ENCODE peak calls at places on chromosomes 6 and 20, in six cellular contexts. One of them, this sample, is unnamed.

GRCh38 chr6:27592481-27593199 is 119.7 kb upstream of the ZNF184 start:
- DNase-seq in body of pancreas: no peak
- DNase-seq in suprapubic skin: no peak
- DNase-seq in foreskin fibroblast: peak
- DNase-seq in transverse colon: no peak
- DNase-seq in PC-3: peak
- DNase-seq in this sample: no peak

GRCh38 chr20:36836591-36837329 is 39.2 kb upstream of the TLDC2 start:
- DNase-seq in body of pancreas: peak
- DNase-seq in suprapubic skin: no peak
- DNase-seq in foreskin fibroblast: peak
- DNase-seq in transverse colon: peak
- DNase-seq in PC-3: peak
- DNase-seq in this sample: no peak

GRCh38 chr6:169225131-169225576 is 28.5 kb downstream of the THBS2 start:
- DNase-seq in body of pancreas: no peak
- DNase-seq in suprapubic skin: peak
- DNase-seq in foreskin fibroblast: no peak
- DNase-seq in transverse colon: no peak
- DNase-seq in PC-3: no peak
- DNase-seq in this sample: no peak

GRCh38 chr6:6033858-6034257 is 27.1 kb upstream of the NRN1 start:
- DNase-seq in body of pancreas: no peak
- DNase-seq in suprapubic skin: no peak
- DNase-seq in foreskin fibroblast: no peak
- DNase-seq in transverse colon: no peak
- DNase-seq in PC-3: no peak
- DNase-seq in this sample: no peak

GRCh38 chr6:170152989-170153388 is 137.9 kb downstream of the DLL1 start:
- DNase-seq in body of pancreas: peak
- DNase-seq in suprapubic skin: peak
- DNase-seq in foreskin fibroblast: no peak
- DNase-seq in transverse colon: peak
- DNase-seq in PC-3: peak
- DNase-seq in this sample: no peak

GRCh38 chr20:53128024-53128423 is 155.9 kb downstream of the TSHZ2 start:
- DNase-seq in body of pancreas: no peak
- DNase-seq in suprapubic skin: no peak
- DNase-seq in foreskin fibroblast: no peak
- DNase-seq in transverse colon: no peak
- DNase-seq in PC-3: no peak
- DNase-seq in this sample: no peak

GRCh38 chr6:159680104-159680503 is 12.9 kb downstream of the SOD2 start:
- DNase-seq in body of pancreas: no peak
- DNase-seq in suprapubic skin: no peak
- DNase-seq in foreskin fibroblast: no peak
- DNase-seq in transverse colon: no peak
- DNase-seq in PC-3: no peak
- DNase-seq in this sample: no peak

GRCh38 chr6:149941583-149942460 is at the start of gene ULBP2:
- DNase-seq in body of pancreas: peak
- DNase-seq in suprapubic skin: peak
- DNase-seq in foreskin fibroblast: peak
- DNase-seq in transverse colon: peak
- DNase-seq in PC-3: peak
- DNase-seq in this sample: peak

GRCh38 chr6:146419576-146419975 is 124.1 kb upstream of the RAB32 start:
- DNase-seq in body of pancreas: no peak
- DNase-seq in suprapubic skin: no peak
- DNase-seq in foreskin fibroblast: no peak
- DNase-seq in transverse colon: no peak
- DNase-seq in PC-3: no peak
- DNase-seq in this sample: no peak

GRCh38 chr6:32113386-32114352 is 4.5 kb upstream of the TNXB start:
- DNase-seq in body of pancreas: peak
- DNase-seq in suprapubic skin: peak
- DNase-seq in foreskin fibroblast: peak
- DNase-seq in transverse colon: peak
- DNase-seq in PC-3: peak
- DNase-seq in this sample: peak

GRCh38 chr6:56517155-56517745 is 125.4 kb downstream of the DST start:
- DNase-seq in body of pancreas: no peak
- DNase-seq in suprapubic skin: no peak
- DNase-seq in foreskin fibroblast: peak
- DNase-seq in transverse colon: no peak
- DNase-seq in PC-3: no peak
- DNase-seq in this sample: no peak

GRCh38 chr20:32438331-32438858 is 80.3 kb downstream of the ASXL1 start:
- DNase-seq in body of pancreas: no peak
- DNase-seq in suprapubic skin: no peak
- DNase-seq in foreskin fibroblast: no peak
- DNase-seq in transverse colon: no peak
- DNase-seq in PC-3: no peak
- DNase-seq in this sample: no peak

GRCh38 chr6:131173680-131174079 is 38.4 kb downstream of the AKAP7 start:
- DNase-seq in body of pancreas: no peak
- DNase-seq in suprapubic skin: no peak
- DNase-seq in foreskin fibroblast: no peak
- DNase-seq in transverse colon: no peak
- DNase-seq in PC-3: no peak
- DNase-seq in this sample: no peak

GRCh38 chr20:48260370-48260769 is 475.1 kb upstream of the SULF2 start:
- DNase-seq in body of pancreas: no peak
- DNase-seq in suprapubic skin: no peak
- DNase-seq in foreskin fibroblast: no peak
- DNase-seq in transverse colon: no peak
- DNase-seq in PC-3: no peak
- DNase-seq in this sample: no peak

GRCh38 chr6:169971171-169971861 is 219.9 kb downstream of the ERMARD start:
- DNase-seq in body of pancreas: no peak
- DNase-seq in suprapubic skin: peak
- DNase-seq in foreskin fibroblast: no peak
- DNase-seq in transverse colon: peak
- DNase-seq in PC-3: no peak
- DNase-seq in this sample: no peak

GRCh38 chr6:115675443-115675842 is 385.2 kb downstream of the FRK start:
- DNase-seq in body of pancreas: no peak
- DNase-seq in suprapubic skin: no peak
- DNase-seq in foreskin fibroblast: no peak
- DNase-seq in transverse colon: no peak
- DNase-seq in PC-3: no peak
- DNase-seq in this sample: no peak

GRCh38 chr20:14712302-14712739 is 374.9 kb upstream of the FLRT3 start:
- DNase-seq in body of pancreas: peak
- DNase-seq in suprapubic skin: no peak
- DNase-seq in foreskin fibroblast: peak
- DNase-seq in transverse colon: no peak
- DNase-seq in PC-3: peak
- DNase-seq in this sample: no peak

GRCh38 chr20:14709439-14709838 is 372.0 kb upstream of the FLRT3 start:
- DNase-seq in body of pancreas: no peak
- DNase-seq in suprapubic skin: no peak
- DNase-seq in foreskin fibroblast: no peak
- DNase-seq in transverse colon: no peak
- DNase-seq in PC-3: peak
- DNase-seq in this sample: no peak

GRCh38 chr20:14707865-14708574 is 370.6 kb upstream of the FLRT3 start:
- DNase-seq in body of pancreas: no peak
- DNase-seq in suprapubic skin: no peak
- DNase-seq in foreskin fibroblast: no peak
- DNase-seq in transverse colon: no peak
- DNase-seq in PC-3: no peak
- DNase-seq in this sample: no peak

GRCh38 chr20:14710941-14711340 is 373.5 kb upstream of the FLRT3 start:
- DNase-seq in body of pancreas: no peak
- DNase-seq in suprapubic skin: no peak
- DNase-seq in foreskin fibroblast: no peak
- DNase-seq in transverse colon: no peak
- DNase-seq in PC-3: no peak
- DNase-seq in this sample: no peak

DNA sequence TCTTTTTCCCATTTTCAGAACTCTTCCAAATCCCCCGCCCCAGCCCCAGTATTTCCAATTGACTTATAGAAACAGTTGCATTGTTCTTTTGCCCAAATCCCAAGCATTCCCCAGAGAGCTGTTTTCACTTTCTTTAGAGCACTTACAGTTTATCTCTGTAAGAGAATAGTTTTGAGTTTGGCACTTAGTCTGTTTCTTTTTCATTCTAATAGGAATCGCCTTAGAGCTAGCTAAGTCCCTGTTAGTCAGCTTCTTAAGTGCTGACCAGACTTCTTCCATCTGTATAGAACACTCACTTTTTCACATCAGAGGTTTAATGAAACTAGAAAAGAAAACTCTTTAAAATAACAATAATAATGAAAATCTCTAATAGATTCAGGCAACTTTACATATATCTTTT is 374.3 kb upstream of the FLRT3 start:
- DNase-seq in body of pancreas: no peak
- DNase-seq in suprapubic skin: no peak
- DNase-seq in foreskin fibroblast: no peak
- DNase-seq in transverse colon: no peak
- DNase-seq in PC-3: no peak
- DNase-seq in this sample: no peak
- H3K4me3 ChIP-seq in body of pancreas: no peak
- H3K4me3 ChIP-seq in suprapubic skin: no peak
- H3K4me3 ChIP-seq in foreskin fibroblast: no peak
- H3K4me3 ChIP-seq in transverse colon: no peak
- H3K4me3 ChIP-seq in PC-3: no peak
- H3K4me3 ChIP-seq in this sample: no peak

GRCh38 chr20:63846128-63846771 is 15.0 kb upstream of the ABHD16B start:
- DNase-seq in body of pancreas: no peak
- DNase-seq in suprapubic skin: peak
- DNase-seq in foreskin fibroblast: no peak
- DNase-seq in transverse colon: no peak
- DNase-seq in PC-3: peak
- DNase-seq in this sample: no peak
- TF ChIP-seq CTCF in body of pancreas: no peak
- TF ChIP-seq CTCF in suprapubic skin: no peak
- TF ChIP-seq CTCF in foreskin fibroblast: no peak
- TF ChIP-seq CTCF in transverse colon: no peak
- TF ChIP-seq CTCF in PC-3: no peak
- TF ChIP-seq CTCF in this sample: no peak

DNA sequence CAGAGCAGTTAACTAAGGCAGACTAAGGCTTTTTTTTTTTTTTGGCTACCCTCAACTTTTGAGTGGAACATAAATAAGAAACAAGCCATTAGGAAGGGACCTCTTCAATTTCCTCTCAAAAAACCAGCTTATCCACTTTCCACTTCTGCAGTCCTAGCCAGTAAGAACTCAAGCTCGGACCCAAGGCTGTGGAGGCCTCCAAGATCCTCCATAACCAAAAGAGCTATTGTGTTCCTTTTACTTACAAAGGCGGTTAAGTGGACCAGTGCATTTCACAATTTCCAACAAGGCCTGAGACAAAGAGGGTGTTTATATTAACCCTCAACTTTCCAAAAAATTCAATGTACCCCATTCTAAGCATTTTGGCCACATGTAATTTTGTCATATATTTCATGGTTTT is 5.2 kb downstream of the KCNK5 start:
- DNase-seq in body of pancreas: no peak
- DNase-seq in suprapubic skin: no peak
- DNase-seq in foreskin fibroblast: no peak
- DNase-seq in transverse colon: no peak
- DNase-seq in PC-3: no peak
- DNase-seq in this sample: no peak
- H3K4me3 ChIP-seq in body of pancreas: no peak
- H3K4me3 ChIP-seq in suprapubic skin: peak
- H3K4me3 ChIP-seq in foreskin fibroblast: no peak
- H3K4me3 ChIP-seq in transverse colon: no peak
- H3K4me3 ChIP-seq in PC-3: no peak
- H3K4me3 ChIP-seq in this sample: no peak

GRCh38 chr6:40584741-40585140 is 2.4 kb downstream of the LRFN2 start:
- DNase-seq in body of pancreas: no peak
- DNase-seq in suprapubic skin: no peak
- DNase-seq in foreskin fibroblast: no peak
- DNase-seq in transverse colon: no peak
- DNase-seq in PC-3: no peak
- DNase-seq in this sample: no peak

GRCh38 chr6:40585218-40585617 is 1.9 kb downstream of the LRFN2 start:
- DNase-seq in body of pancreas: no peak
- DNase-seq in suprapubic skin: no peak
- DNase-seq in foreskin fibroblast: no peak
- DNase-seq in transverse colon: no peak
- DNase-seq in PC-3: no peak
- DNase-seq in this sample: no peak

GRCh38 chr6:40585661-40586269 is 1.4 kb downstream of the LRFN2 start:
- DNase-seq in body of pancreas: no peak
- DNase-seq in suprapubic skin: no peak
- DNase-seq in foreskin fibroblast: no peak
- DNase-seq in transverse colon: no peak
- DNase-seq in PC-3: no peak
- DNase-seq in this sample: no peak

GRCh38 chr6:40583694-40584093 is 3.5 kb downstream of the LRFN2 start:
- DNase-seq in body of pancreas: no peak
- DNase-seq in suprapubic skin: no peak
- DNase-seq in foreskin fibroblast: no peak
- DNase-seq in transverse colon: no peak
- DNase-seq in PC-3: no peak
- DNase-seq in this sample: no peak

DNA sequence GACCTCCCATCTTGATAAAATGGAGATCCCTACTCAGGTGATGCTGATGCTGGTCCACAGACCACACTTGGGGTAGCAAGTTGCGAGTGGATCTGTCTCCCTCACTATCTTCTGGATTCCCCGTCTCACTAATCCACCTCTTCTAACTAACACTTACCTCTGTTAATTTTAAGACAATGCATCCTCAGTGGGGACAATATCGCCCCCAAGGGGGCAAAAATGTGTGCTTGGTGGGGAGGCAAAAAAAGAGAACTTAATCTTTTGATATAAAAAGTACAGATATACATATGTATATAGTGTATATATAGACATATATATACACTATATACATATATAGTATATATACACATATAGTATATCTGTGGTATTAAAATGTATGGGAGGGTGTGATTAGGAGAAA is 4.3 kb downstream of the LRFN2 start:
- DNase-seq in body of pancreas: no peak
- DNase-seq in suprapubic skin: no peak
- DNase-seq in foreskin fibroblast: no peak
- DNase-seq in transverse colon: no peak
- DNase-seq in PC-3: no peak
- DNase-seq in this sample: no peak
- TF ChIP-seq CTCF in body of pancreas: no peak
- TF ChIP-seq CTCF in suprapubic skin: no peak
- TF ChIP-seq CTCF in foreskin fibroblast: no peak
- TF ChIP-seq CTCF in transverse colon: no peak
- TF ChIP-seq CTCF in PC-3: no peak
- TF ChIP-seq CTCF in this sample: no peak

GRCh38 chr20:62605236-62605948 is 36.9 kb upstream of the SLCO4A1 start:
- DNase-seq in body of pancreas: no peak
- DNase-seq in suprapubic skin: no peak
- DNase-seq in foreskin fibroblast: no peak
- DNase-seq in transverse colon: no peak
- DNase-seq in PC-3: no peak
- DNase-seq in this sample: no peak
- H3K4me3 ChIP-seq in body of pancreas: no peak
- H3K4me3 ChIP-seq in suprapubic skin: no peak
- H3K4me3 ChIP-seq in foreskin fibroblast: no peak
- H3K4me3 ChIP-seq in transverse colon: no peak
- H3K4me3 ChIP-seq in PC-3: no peak
- H3K4me3 ChIP-seq in this sample: no peak

This sample was measured in AG09309.